ENCODE peak calls at places on chromosomes 16 and 17, in six cellular contexts. One of them, this sample, is unnamed.

GRCh38 chr17:21008992-21009671 is 33.7 kb downstream of the USP22 start:
- DNase-seq in lower lobe of right lung: no peak
- DNase-seq in HEK293T: no peak
- DNase-seq in lung microvascular endothelial cell: no peak
- DNase-seq in HT1080: no peak
- DNase-seq in foreskin fibroblast: no peak
- DNase-seq in this sample: no peak

GRCh38 chr16:78198299-78198698 is 98.8 kb downstream of the WWOX start:
- DNase-seq in lower lobe of right lung: no peak
- DNase-seq in HEK293T: no peak
- DNase-seq in lung microvascular endothelial cell: no peak
- DNase-seq in HT1080: no peak
- DNase-seq in foreskin fibroblast: no peak
- DNase-seq in this sample: no peak

GRCh38 chr16:1432388-1433262 is 1.7 kb downstream of the PERCC1 start:
- DNase-seq in lower lobe of right lung: no peak
- DNase-seq in HEK293T: no peak
- DNase-seq in lung microvascular endothelial cell: no peak
- DNase-seq in HT1080: no peak
- DNase-seq in foreskin fibroblast: no peak
- DNase-seq in this sample: no peak

GRCh38 chr16:30526137-30526822 is at the start of gene ZNF768:
- DNase-seq in lower lobe of right lung: peak; percentile 64
- DNase-seq in HEK293T: peak; percentile 80
- DNase-seq in lung microvascular endothelial cell: peak; percentile 16
- DNase-seq in HT1080: peak; percentile 17
- DNase-seq in foreskin fibroblast: peak; percentile 69
- DNase-seq in this sample: peak; percentile 41

GRCh38 chr17:36755586-36755985 is 154.2 kb downstream of the MRM1 start:
- DNase-seq in lower lobe of right lung: peak; percentile 51
- DNase-seq in HEK293T: peak; percentile 46
- DNase-seq in lung microvascular endothelial cell: peak; percentile 25
- DNase-seq in HT1080: peak; percentile 28
- DNase-seq in foreskin fibroblast: peak; percentile 10
- DNase-seq in this sample: no peak

GRCh38 chr17:81258292-81258691 is 19.2 kb downstream of the NDUFAF8 start:
- DNase-seq in lower lobe of right lung: no peak
- DNase-seq in HEK293T: no peak
- DNase-seq in lung microvascular endothelial cell: no peak
- DNase-seq in HT1080: no peak
- DNase-seq in foreskin fibroblast: no peak
- DNase-seq in this sample: no peak

GRCh38 chr17:58391302-58391984 is 25.9 kb downstream of the RNF43 start:
- DNase-seq in lower lobe of right lung: peak; percentile 84
- DNase-seq in HEK293T: peak; percentile 70
- DNase-seq in lung microvascular endothelial cell: peak; percentile 68
- DNase-seq in HT1080: peak; percentile 68
- DNase-seq in foreskin fibroblast: peak; percentile 48
- DNase-seq in this sample: no peak

GRCh38 chr16:85171809-85172464 is 59.7 kb upstream of the CIBAR2 start:
- DNase-seq in lower lobe of right lung: peak; percentile 46
- DNase-seq in HEK293T: no peak
- DNase-seq in lung microvascular endothelial cell: peak; percentile 96
- DNase-seq in HT1080: no peak
- DNase-seq in foreskin fibroblast: no peak
- DNase-seq in this sample: no peak

This sample was measured in HCEC 1CT.